ENCODE peak calls at places on chromosome 9, in nine cellular contexts. M is PC-9, K is brain microvascular endothelial cell, U is BJ, Q is hepatocyte, Y is cardiac fibroblast, L is HFF-Myc, W is retinal pigment epithelial cell, A is endothelial cell. S is an unnamed sample.

GRCh38 chr9:134152488-134152887 is 11.9 kb downstream of the RNU6ATAC start:
- DNase-seq in M (no peak), K (no peak), U (no peak), Q (no peak), Y (no peak), L (no peak), W (no peak), A (no peak), S (no peak)

GRCh38 chr9:37302277-37302676 is 120.2 kb upstream of the GRHPR start:
- DNase-seq in M (no peak), K (no peak), U (no peak), Q (no peak), Y (no peak), L (no peak), W (no peak), A (no peak), S (no peak)

GRCh38 chr9:1233568-1233967 is 183.4 kb downstream of the DMRT2 start:
- DNase-seq in M (no peak), K (no peak), U (no peak), Q (no peak), Y (peak), L (no peak), W (no peak), A (no peak), S (no peak)

GRCh38 chr9:34127035-34127948 is 794 bp upstream of the DCAF12 start:
- DNase-seq in M (peak), K (no peak), U (no peak), Q (no peak), Y (no peak), L (no peak), W (no peak), A (no peak), S (no peak)

GRCh38 chr9:83972286-83972685 is 7.7 kb downstream of the HNRNPK start:
- DNase-seq in M (no peak), K (no peak), U (no peak), Q (no peak), Y (no peak), L (no peak), W (no peak), A (no peak), S (no peak)

GRCh38 chr9:135498381-135499126 is 1.9 kb upstream of the MRPS2 start:
- DNase-seq in M (no peak), K (no peak), U (no peak), Q (no peak), Y (no peak), L (no peak), W (no peak), A (no peak), S (no peak)

GRCh38 chr9:126885089-126885753 is 24.8 kb downstream of the ZBTB34 start:
- DNase-seq in M (no peak), K (no peak), U (no peak), Q (peak), Y (peak), L (no peak), W (no peak), A (peak), S (no peak)

GRCh38 chr9:133998915-133999580 is 6.9 kb upstream of the VAV2 start:
- DNase-seq in M (no peak), K (no peak), U (no peak), Q (no peak), Y (peak), L (no peak), W (no peak), A (no peak), S (no peak)

GRCh38 chr9:35114921-35115341 is 731 bp downstream of the ATOSB start:
- DNase-seq in M (no peak), K (peak), U (no peak), Q (peak), Y (peak), L (no peak), W (no peak), A (peak), S (peak)

GRCh38 chr9:134515026-134515821 is 126.4 kb upstream of the COL5A1 start:
- DNase-seq in M (peak), K (no peak), U (no peak), Q (no peak), Y (peak), L (no peak), W (no peak), A (no peak), S (no peak)

GRCh38 chr9:19967567-19968459 is 179.0 kb upstream of the SLC24A2 start:
- DNase-seq in M (no peak), K (no peak), U (no peak), Q (no peak), Y (peak), L (no peak), W (no peak), A (no peak), S (no peak)

GRCh38 chr9:129938291-129938979 is 103.2 kb downstream of the USP20 start:
- DNase-seq in M (no peak), K (peak), U (peak), Q (no peak), Y (peak), L (no peak), W (no peak), A (no peak), S (no peak)

GRCh38 chr9:4430492-4431261 is 59.6 kb upstream of the SLC1A1 start:
- DNase-seq in M (no peak), K (peak), U (no peak), Q (no peak), Y (peak), L (no peak), W (no peak), A (no peak), S (no peak)

GRCh38 chr9:87063883-87064282 is 116.6 kb upstream of the GAS1 start:
- DNase-seq in M (no peak), K (peak), U (no peak), Q (no peak), Y (peak), L (no peak), W (no peak), A (no peak), S (no peak)

GRCh38 chr9:3856592-3856991 is 330.8 kb upstream of the RFX3 start:
- DNase-seq in M (no peak), K (peak), U (no peak), Q (no peak), Y (peak), L (no peak), W (peak), A (no peak), S (no peak)

GRCh38 chr9:97501972-97502221 is 431 bp downstream of the TMOD1 start:
- DNase-seq in M (no peak), K (no peak), U (no peak), Q (no peak), Y (no peak), L (no peak), W (no peak), A (no peak), S (no peak)

GRCh38 chr9:107667700-107668099 is 178.1 kb upstream of the KLF4 start:
- DNase-seq in M (no peak), K (no peak), U (no peak), Q (no peak), Y (no peak), L (no peak), W (no peak), A (no peak), S (no peak)

GRCh38 chr9:132381966-132382541 is 24.6 kb downstream of the TTF1 start:
- DNase-seq in M (no peak), K (no peak), U (no peak), Q (no peak), Y (no peak), L (no peak), W (no peak), A (no peak), S (no peak)

GRCh38 chr9:94083384-94083783 is 880 bp upstream of the PTPDC1 start:
- DNase-seq in M (no peak), K (no peak), U (no peak), Q (no peak), Y (peak), L (no peak), W (no peak), A (no peak), S (no peak)

GRCh38 chr9:20376042-20376441 is 246.3 kb downstream of the MLLT3 start:
- DNase-seq in M (no peak), K (no peak), U (no peak), Q (no peak), Y (no peak), L (no peak), W (no peak), A (no peak), S (no peak)

GRCh38 chr9:104682642-104683041 is 11.7 kb upstream of the OR13D1 start:
- DNase-seq in M (no peak), K (peak), U (no peak), Q (peak), Y (peak), L (peak), W (peak), A (no peak), S (no peak)

GRCh38 chr9:95273369-95274051 is 44.0 kb downstream of the FANCC start:
- DNase-seq in M (no peak), K (no peak), U (no peak), Q (no peak), Y (no peak), L (no peak), W (no peak), A (no peak), S (no peak)

GRCh38 chr9:16425572-16425971 is 444.9 kb downstream of the BNC2 start:
- DNase-seq in M (no peak), K (peak), U (peak), Q (no peak), Y (peak), L (peak), W (peak), A (no peak), S (no peak)

GRCh38 chr9:69132391-69132790 is 41.7 kb upstream of the TJP2 start:
- DNase-seq in M (no peak), K (no peak), U (no peak), Q (no peak), Y (no peak), L (no peak), W (no peak), A (no peak), S (no peak)

GRCh38 chr9:70409280-70409679 is 5.2 kb downstream of the KLF9 start:
- DNase-seq in M (no peak), K (no peak), U (no peak), Q (no peak), Y (no peak), L (no peak), W (no peak), A (no peak), S (no peak)
- TF ChIP-seq CTCF in M (no peak), K (no peak), U (no peak), Q (no peak), Y (no peak), L (no peak), W (no peak), A (no peak), S (no peak)

GRCh38 chr9:113184509-113184908 is 33.7 kb downstream of the SLC31A2 start:
- DNase-seq in M (no peak), K (no peak), U (no peak), Q (no peak), Y (peak), L (no peak), W (no peak), A (no peak), S (no peak)
- TF ChIP-seq CTCF in M (no peak), K (no peak), U (no peak), Q (no peak), Y (no peak), L (no peak), W (no peak), A (no peak), S (no peak)

GRCh38 chr9:10268500-10269485 is 344.0 kb downstream of the PTPRD start:
- DNase-seq in M (no peak), K (peak), U (no peak), Q (peak), Y (peak), L (no peak), W (no peak), A (peak), S (no peak)
- TF ChIP-seq CTCF in M (peak), K (peak), U (no peak), Q (peak), Y (no peak), L (no peak), W (peak), A (peak), S (no peak)

DNA sequence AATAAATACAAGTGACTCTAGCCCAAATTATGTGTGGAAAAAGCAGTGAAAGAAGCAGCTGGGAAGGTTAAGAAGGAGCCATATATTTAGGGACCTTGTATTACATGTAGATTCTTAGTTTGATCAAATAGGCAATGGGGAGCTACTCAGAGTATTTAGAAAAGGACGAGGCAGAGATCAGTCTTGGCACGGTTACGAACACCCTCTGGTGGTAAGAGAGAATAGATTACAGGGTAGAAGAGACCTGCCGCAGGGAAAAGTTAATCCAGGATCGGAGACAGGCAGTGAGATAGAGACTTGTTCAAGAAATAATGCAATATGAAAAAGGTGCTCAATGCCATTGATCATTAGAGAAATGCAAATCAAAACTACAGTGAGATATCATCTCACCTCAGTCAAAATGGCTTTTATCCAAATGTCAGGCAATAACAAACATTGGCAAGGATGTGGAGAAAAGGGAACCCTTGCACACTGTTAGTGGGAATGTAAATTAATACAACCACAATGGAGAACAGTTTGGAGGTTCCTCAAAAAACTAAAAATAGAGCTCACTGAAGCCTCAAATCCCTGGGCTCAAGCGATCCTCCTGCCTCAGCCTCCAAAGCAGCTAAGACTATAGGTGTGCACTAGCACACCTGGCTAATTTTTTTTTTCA is 12.0 kb downstream of the INIP start:
- DNase-seq in M (no peak), K (peak), U (no peak), Q (peak), Y (peak), L (peak), W (no peak), A (peak), S (no peak)
- TF ChIP-seq CTCF in M (no peak), K (peak), U (peak), Q (peak), Y (peak), L (peak), W (peak), A (peak), S (no peak)

GRCh38 chr9:91425270-91425669 is 1.6 kb upstream of the NFIL3 start:
- DNase-seq in M (no peak), K (no peak), U (no peak), Q (no peak), Y (no peak), L (no peak), W (no peak), A (no peak), S (no peak)

GRCh38 chr9:91426123-91426745 is 2.6 kb upstream of the NFIL3 start:
- DNase-seq in M (no peak), K (peak), U (no peak), Q (peak), Y (peak), L (no peak), W (no peak), A (no peak), S (no peak)

GRCh38 chr9:91423785-91424402 is at the start of gene NFIL3:
- DNase-seq in M (peak), K (peak), U (no peak), Q (peak), Y (peak), L (no peak), W (no peak), A (peak), S (peak)

GRCh38 chr9:91422832-91423711 is 560 bp downstream of the NFIL3 start:
- DNase-seq in M (peak), K (peak), U (peak), Q (peak), Y (peak), L (no peak), W (no peak), A (peak), S (peak)

GRCh38 chr9:91424403-91425176 is 958 bp upstream of the NFIL3 start:
- DNase-seq in M (peak), K (peak), U (no peak), Q (peak), Y (peak), L (no peak), W (no peak), A (peak), S (peak)
- TF ChIP-seq CTCF in M (no peak), K (peak), U (peak), Q (no peak), Y (no peak), L (no peak), W (peak), A (no peak), S (peak)

S was measured in natural killer cell.